ENCODE peak calls at places on chromosomes 16 and 17, in seven cellular contexts. One of them, this sample, is unnamed.
A peak's percentile ranks its signal among the peaks of the same experiment; 100 is the strongest.

GRCh38 chr16:89410794-89411309 is 79.5 kb downstream of the ANKRD11 start:
- DNase-seq in NCI-H345: peak; percentile 24
- DNase-seq in hippocampal formation: peak; percentile 35
- DNase-seq in NCI-H748 treated with DMSO at 0.1 percent for 48 hours: no peak
- DNase-seq in D721Med: no peak
- DNase-seq in iPS DF 19.7: no peak
- DNase-seq in HEK293T: no peak
- DNase-seq in this sample: no peak

GRCh38 chr16:76970087-76970744 is 220.8 kb upstream of the MON1B start:
- DNase-seq in NCI-H748 treated with DMSO at 0.1 percent for 48 hours: no peak
- DNase-seq in D721Med: no peak
- DNase-seq in HEK293T: no peak
- DNase-seq in NCI-H345: no peak
- DNase-seq in hippocampal formation: no peak
- DNase-seq in iPS DF 19.7: no peak
- DNase-seq in this sample: no peak

GRCh38 chr17:41421116-41421515 is 3.3 kb downstream of the KRT37 start:
- DNase-seq in HEK293T: no peak
- DNase-seq in D721Med: no peak
- DNase-seq in hippocampal formation: no peak
- DNase-seq in NCI-H345: no peak
- DNase-seq in NCI-H748 treated with DMSO at 0.1 percent for 48 hours: no peak
- DNase-seq in iPS DF 19.7: no peak
- DNase-seq in this sample: no peak

GRCh38 chr17:73140531-73140930 is 24.3 kb upstream of the SSTR2 start:
- DNase-seq in HEK293T: no peak
- DNase-seq in NCI-H748 treated with DMSO at 0.1 percent for 48 hours: no peak
- DNase-seq in D721Med: no peak
- DNase-seq in iPS DF 19.7: no peak
- DNase-seq in hippocampal formation: no peak
- DNase-seq in NCI-H345: no peak
- DNase-seq in this sample: no peak

GRCh38 chr16:88487124-88487432 is 34.0 kb downstream of the ZFPM1 start:
- DNase-seq in iPS DF 19.7: no peak
- DNase-seq in D721Med: no peak
- DNase-seq in NCI-H748 treated with DMSO at 0.1 percent for 48 hours: no peak
- DNase-seq in hippocampal formation: no peak
- DNase-seq in NCI-H345: no peak
- DNase-seq in HEK293T: no peak
- DNase-seq in this sample: no peak

GRCh38 chr16:64440421-64440831 is 681.4 kb downstream of the CDH11 start:
- DNase-seq in HEK293T: no peak
- DNase-seq in hippocampal formation: no peak
- DNase-seq in iPS DF 19.7: no peak
- DNase-seq in D721Med: no peak
- DNase-seq in NCI-H345: no peak
- DNase-seq in NCI-H748 treated with DMSO at 0.1 percent for 48 hours: no peak
- DNase-seq in this sample: no peak

GRCh38 chr16:29745853-29746345 is at the start of gene C16orf54:
- DNase-seq in NCI-H345: no peak
- DNase-seq in hippocampal formation: peak; percentile 15
- DNase-seq in D721Med: no peak
- DNase-seq in NCI-H748 treated with DMSO at 0.1 percent for 48 hours: no peak
- DNase-seq in iPS DF 19.7: no peak
- DNase-seq in HEK293T: no peak
- DNase-seq in this sample: peak; percentile 98

GRCh38 chr17:49468827-49469385 is 26.2 kb upstream of the NGFR start:
- DNase-seq in NCI-H748 treated with DMSO at 0.1 percent for 48 hours: no peak
- DNase-seq in NCI-H345: no peak
- DNase-seq in iPS DF 19.7: no peak
- DNase-seq in hippocampal formation: no peak
- DNase-seq in D721Med: no peak
- DNase-seq in HEK293T: no peak
- DNase-seq in this sample: no peak

GRCh38 chr17:82568997-82569393 is 49.5 kb downstream of the FOXK2 start:
- DNase-seq in NCI-H748 treated with DMSO at 0.1 percent for 48 hours: no peak
- DNase-seq in HEK293T: no peak
- DNase-seq in D721Med: no peak
- DNase-seq in NCI-H345: no peak
- DNase-seq in iPS DF 19.7: no peak
- DNase-seq in hippocampal formation: no peak
- DNase-seq in this sample: no peak

GRCh38 chr17:80992948-80993624 is 1.4 kb downstream of the CHMP6 start:
- DNase-seq in NCI-H748 treated with DMSO at 0.1 percent for 48 hours: no peak
- DNase-seq in D721Med: peak; percentile 90
- DNase-seq in NCI-H345: no peak
- DNase-seq in hippocampal formation: no peak
- DNase-seq in HEK293T: no peak
- DNase-seq in iPS DF 19.7: no peak
- DNase-seq in this sample: no peak

GRCh38 chr17:28521296-28522085 is 15.3 kb downstream of the FOXN1 start:
- DNase-seq in NCI-H748 treated with DMSO at 0.1 percent for 48 hours: no peak
- DNase-seq in hippocampal formation: no peak
- DNase-seq in NCI-H345: no peak
- DNase-seq in iPS DF 19.7: no peak
- DNase-seq in D721Med: no peak
- DNase-seq in HEK293T: no peak
- DNase-seq in this sample: no peak

GRCh38 chr17:17935321-17936271 is 36.6 kb downstream of the TOM1L2 start:
- DNase-seq in hippocampal formation: no peak
- DNase-seq in HEK293T: no peak
- DNase-seq in NCI-H345: no peak
- DNase-seq in NCI-H748 treated with DMSO at 0.1 percent for 48 hours: no peak
- DNase-seq in D721Med: no peak
- DNase-seq in iPS DF 19.7: no peak
- DNase-seq in this sample: no peak

GRCh38 chr17:31416503-31416923 is 25.0 kb downstream of the RAB11FIP4 start:
- DNase-seq in NCI-H748 treated with DMSO at 0.1 percent for 48 hours: no peak
- DNase-seq in NCI-H345: no peak
- DNase-seq in hippocampal formation: peak; percentile 88
- DNase-seq in D721Med: no peak
- DNase-seq in iPS DF 19.7: no peak
- DNase-seq in HEK293T: no peak
- DNase-seq in this sample: no peak

GRCh38 chr17:42895185-42895555 is 5.4 kb upstream of the G6PC1 start:
- DNase-seq in NCI-H748 treated with DMSO at 0.1 percent for 48 hours: no peak
- DNase-seq in D721Med: no peak
- DNase-seq in HEK293T: no peak
- DNase-seq in hippocampal formation: no peak
- DNase-seq in NCI-H345: no peak
- DNase-seq in iPS DF 19.7: no peak
- DNase-seq in this sample: no peak

GRCh38 chr16:20868890-20869289 is 31.3 kb downstream of the DCUN1D3 start:
- DNase-seq in iPS DF 19.7: no peak
- DNase-seq in hippocampal formation: peak; percentile 86
- DNase-seq in D721Med: no peak
- DNase-seq in NCI-H748 treated with DMSO at 0.1 percent for 48 hours: no peak
- DNase-seq in NCI-H345: no peak
- DNase-seq in HEK293T: no peak
- DNase-seq in this sample: no peak

GRCh38 chr16:1393613-1394176 is 20.8 kb downstream of the UNKL start:
- DNase-seq in HEK293T: no peak
- DNase-seq in NCI-H748 treated with DMSO at 0.1 percent for 48 hours: no peak
- DNase-seq in D721Med: no peak
- DNase-seq in NCI-H345: no peak
- DNase-seq in iPS DF 19.7: no peak
- DNase-seq in hippocampal formation: no peak
- DNase-seq in this sample: no peak

GRCh38 chr17:19645608-19646250 is 2.8 kb upstream of the ALDH3A2 start:
- DNase-seq in HEK293T: peak; percentile 46
- DNase-seq in NCI-H748 treated with DMSO at 0.1 percent for 48 hours: no peak
- DNase-seq in iPS DF 19.7: no peak
- DNase-seq in D721Med: no peak
- DNase-seq in NCI-H345: no peak
- DNase-seq in hippocampal formation: peak; percentile 51
- DNase-seq in this sample: peak; percentile 21

GRCh38 chr16:476039-476438 is 50.6 kb downstream of the RAB11FIP3 start:
- DNase-seq in hippocampal formation: no peak
- DNase-seq in HEK293T: no peak
- DNase-seq in NCI-H345: no peak
- DNase-seq in iPS DF 19.7: no peak
- DNase-seq in NCI-H748 treated with DMSO at 0.1 percent for 48 hours: no peak
- DNase-seq in D721Med: no peak
- DNase-seq in this sample: no peak

GRCh38 chr17:72077326-72077960 is 43.4 kb upstream of the SOX9 start:
- DNase-seq in D721Med: no peak
- DNase-seq in NCI-H345: no peak
- DNase-seq in NCI-H748 treated with DMSO at 0.1 percent for 48 hours: no peak
- DNase-seq in iPS DF 19.7: peak; percentile 9
- DNase-seq in hippocampal formation: no peak
- DNase-seq in HEK293T: no peak
- DNase-seq in this sample: no peak

GRCh38 chr17:72425133-72425795 is 304.4 kb downstream of the SOX9 start:
- DNase-seq in HEK293T: no peak
- DNase-seq in NCI-H748 treated with DMSO at 0.1 percent for 48 hours: no peak
- DNase-seq in iPS DF 19.7: no peak
- DNase-seq in NCI-H345: no peak
- DNase-seq in hippocampal formation: no peak
- DNase-seq in D721Med: no peak
- DNase-seq in this sample: no peak

GRCh38 chr16:75053791-75054555 is 55.1 kb downstream of the ZNRF1 start:
- DNase-seq in iPS DF 19.7: no peak
- DNase-seq in NCI-H345: peak; percentile 82
- DNase-seq in NCI-H748 treated with DMSO at 0.1 percent for 48 hours: peak; percentile 74
- DNase-seq in HEK293T: no peak
- DNase-seq in D721Med: no peak
- DNase-seq in hippocampal formation: peak; percentile 44
- DNase-seq in this sample: no peak

This sample was measured in naive thymus-derived CD4-positive, alpha-beta T cell.